ENCODE peak calls at places on chromosome X, in four cellular contexts. W, L, E and I are unnamed samples.

GRCh38 chrX:48468693-48469691 is 1.1 kb downstream of the SLC38A5 start:
- DNase-seq in W (no peak), L (no peak), E (no peak), I (peak)

GRCh38 chrX:73448379-73448778 is 1.5 kb downstream of the CDX4 start:
- DNase-seq in W (no peak), L (no peak), E (no peak), I (no peak)

GRCh38 chrX:124098089-124098488 is 136.6 kb downstream of the STAG2 start:
- DNase-seq in W (no peak), L (no peak), E (peak), I (no peak)

GRCh38 chrX:45622538-45622937 is 421.9 kb upstream of the DIPK2B start:
- DNase-seq in W (no peak), L (no peak), E (no peak), I (no peak)

GRCh38 chrX:154458954-154459829 is 1.1 kb downstream of the PLXNA3 start:
- DNase-seq in W (peak), L (no peak), E (no peak), I (peak)

GRCh38 chrX:1451251-1451675 is 1.4 kb downstream of the ASMTL start:
- DNase-seq in W (no peak), L (peak), E (no peak), I (no peak)

GRCh38 chrX:111047575-111047974 is 48.4 kb upstream of the PAK3 start:
- DNase-seq in W (no peak), L (no peak), E (no peak), I (no peak)

GRCh38 chrX:4706961-4707360 is 993.5 kb upstream of the PRKX start:
- DNase-seq in W (no peak), L (no peak), E (no peak), I (no peak)

GRCh38 chrX:25968920-25969319 is 169.2 kb upstream of the MAGEB18 start:
- DNase-seq in W (no peak), L (no peak), E (peak), I (no peak)

GRCh38 chrX:155577682-155578081 is 35.1 kb downstream of the TMLHE start:
- DNase-seq in W (no peak), L (no peak), E (no peak), I (no peak)

GRCh38 chrX:38975368-38975767 is 174.1 kb downstream of the MID1IP1 start:
- DNase-seq in W (no peak), L (no peak), E (no peak), I (no peak)

GRCh38 chrX:113400193-113400704 is 559.6 kb upstream of the AMOT start:
- DNase-seq in W (no peak), L (no peak), E (no peak), I (no peak)

GRCh38 chrX:101552714-101553113 is 2.4 kb downstream of the ARMCX1 start:
- DNase-seq in W (no peak), L (no peak), E (no peak), I (no peak)

GRCh38 chrX:30649859-30650258 is 3.4 kb upstream of the GK start:
- DNase-seq in W (no peak), L (no peak), E (no peak), I (no peak)

GRCh38 chrX:38651625-38652601 is 90.6 kb downstream of the TSPAN7 start:
- DNase-seq in W (no peak), L (no peak), E (no peak), I (no peak)

GRCh38 chrX:34880656-34881055 is 61.9 kb upstream of the FAM47B start:
- DNase-seq in W (no peak), L (no peak), E (no peak), I (no peak)

GRCh38 chrX:149870840-149871239 is 10.1 kb upstream of the MAGEA8 start:
- DNase-seq in W (no peak), L (no peak), E (no peak), I (no peak)

GRCh38 chrX:23773601-23774175 is 9.3 kb upstream of the SAT1 start:
- DNase-seq in W (no peak), L (no peak), E (no peak), I (peak)

GRCh38 chrX:153387345-153387744 is 13.8 kb downstream of the PNMA6E start:
- DNase-seq in W (no peak), L (no peak), E (no peak), I (no peak)
- TF ChIP-seq POLR2A in W (no peak), L (no peak), E (no peak), I (no peak)

GRCh38 chrX:12891167-12891566 is 15.3 kb upstream of the TLR8 start:
- DNase-seq in W (no peak), L (no peak), E (no peak), I (no peak)

GRCh38 chrX:12887141-12887540 is 19.3 kb upstream of the TLR8 start:
- DNase-seq in W (no peak), L (no peak), E (no peak), I (no peak)

GRCh38 chrX:12891915-12892506 is 14.4 kb upstream of the TLR8 start:
- DNase-seq in W (no peak), L (no peak), E (no peak), I (no peak)

GRCh38 chrX:12887767-12888166 is 18.7 kb upstream of the TLR8 start:
- DNase-seq in W (no peak), L (no peak), E (no peak), I (no peak)

DNA sequence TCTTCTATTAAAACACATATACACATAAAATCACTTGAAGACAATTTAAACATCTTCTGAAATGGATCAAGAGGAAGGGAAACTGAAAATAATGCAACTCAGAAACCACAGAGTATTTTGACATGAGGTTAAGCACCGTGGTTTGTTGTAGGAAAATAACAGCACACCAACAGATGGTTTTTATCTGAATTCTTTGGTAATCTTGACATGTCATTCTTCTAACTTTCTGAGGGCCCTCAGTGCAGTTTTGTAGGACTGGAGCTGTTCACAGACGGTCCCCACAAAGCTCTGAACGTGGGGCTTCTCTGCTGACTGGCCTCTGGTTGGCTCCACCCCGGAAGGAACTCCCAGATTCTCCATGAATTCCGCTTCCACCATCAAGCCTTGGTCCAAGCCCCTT is 16.0 kb upstream of the TLR8 start:
- DNase-seq in W (no peak), L (no peak), E (no peak), I (no peak)
- TF ChIP-seq POLR2A in W (no peak), L (no peak), E (no peak), I (no peak)

DNA sequence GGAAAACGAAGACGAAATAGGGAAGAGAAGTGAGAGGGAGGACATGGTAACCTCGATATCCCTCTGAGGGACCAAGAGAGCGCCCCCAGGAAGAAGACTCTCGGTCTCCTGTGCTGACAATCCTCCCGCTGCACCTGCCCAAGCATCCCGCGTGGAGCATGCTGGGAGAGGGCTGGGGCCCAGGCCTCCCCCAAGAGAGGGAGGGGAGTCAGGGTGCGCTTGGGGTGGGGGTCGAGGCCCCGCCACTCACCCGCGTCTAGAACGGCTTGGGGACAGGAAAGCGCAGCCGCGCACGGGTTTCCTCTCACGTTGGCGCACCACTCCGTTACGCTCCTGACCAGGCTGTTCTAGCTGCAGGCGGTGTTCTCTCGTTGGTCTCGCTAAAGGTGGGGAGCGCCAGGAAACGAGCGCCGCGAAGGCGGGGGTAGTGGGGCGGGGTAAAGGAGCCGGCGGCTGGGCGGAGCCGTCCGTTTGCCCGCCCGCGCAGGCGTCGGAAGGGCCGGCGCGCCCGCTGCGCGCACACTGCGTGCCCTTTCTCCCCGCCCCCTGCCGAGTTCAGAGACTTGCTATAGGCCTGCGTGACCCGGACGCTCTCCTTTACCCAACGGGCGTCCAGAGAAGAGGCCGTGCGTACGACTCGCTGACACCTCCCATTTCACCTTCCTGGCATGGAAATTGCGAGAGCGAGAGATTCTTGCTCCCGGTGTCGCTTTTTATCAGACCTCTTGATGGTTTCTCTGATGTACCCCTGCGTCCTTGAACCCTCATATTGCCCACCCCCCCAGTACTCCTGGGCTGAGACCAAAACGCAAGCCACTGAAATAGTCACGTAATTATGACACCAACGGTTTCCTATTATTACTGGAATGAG is at the start of gene C1GALT1C1:
- DNase-seq in W (peak), L (peak), E (peak), I (peak)
- TF ChIP-seq POLR2A in W (peak), L (peak), E (peak), I (peak)

GRCh38 chrX:118585296-118585695 is 89.7 kb downstream of the DOCK11 start:
- DNase-seq in W (no peak), L (no peak), E (no peak), I (no peak)
- TF ChIP-seq POLR2A in W (no peak), L (no peak), E (no peak), I (no peak)

GRCh38 chrX:136055651-136056221 is 70.5 kb downstream of the SLC9A6 start:
- DNase-seq in W (no peak), L (no peak), E (no peak), I (no peak)
- TF ChIP-seq POLR2A in W (no peak), L (no peak), E (no peak), I (peak)

GRCh38 chrX:13506574-13506973 is 62.8 kb upstream of the EGFL6 start:
- DNase-seq in W (no peak), L (peak), E (peak), I (peak)
- TF ChIP-seq POLR2A in W (no peak), L (no peak), E (no peak), I (no peak)

GRCh38 chrX:18170910-18171309 is 49.8 kb downstream of the BEND2 start:
- DNase-seq in W (no peak), L (no peak), E (no peak), I (no peak)
- TF ChIP-seq POLR2A in W (no peak), L (no peak), E (no peak), I (no peak)

DNA sequence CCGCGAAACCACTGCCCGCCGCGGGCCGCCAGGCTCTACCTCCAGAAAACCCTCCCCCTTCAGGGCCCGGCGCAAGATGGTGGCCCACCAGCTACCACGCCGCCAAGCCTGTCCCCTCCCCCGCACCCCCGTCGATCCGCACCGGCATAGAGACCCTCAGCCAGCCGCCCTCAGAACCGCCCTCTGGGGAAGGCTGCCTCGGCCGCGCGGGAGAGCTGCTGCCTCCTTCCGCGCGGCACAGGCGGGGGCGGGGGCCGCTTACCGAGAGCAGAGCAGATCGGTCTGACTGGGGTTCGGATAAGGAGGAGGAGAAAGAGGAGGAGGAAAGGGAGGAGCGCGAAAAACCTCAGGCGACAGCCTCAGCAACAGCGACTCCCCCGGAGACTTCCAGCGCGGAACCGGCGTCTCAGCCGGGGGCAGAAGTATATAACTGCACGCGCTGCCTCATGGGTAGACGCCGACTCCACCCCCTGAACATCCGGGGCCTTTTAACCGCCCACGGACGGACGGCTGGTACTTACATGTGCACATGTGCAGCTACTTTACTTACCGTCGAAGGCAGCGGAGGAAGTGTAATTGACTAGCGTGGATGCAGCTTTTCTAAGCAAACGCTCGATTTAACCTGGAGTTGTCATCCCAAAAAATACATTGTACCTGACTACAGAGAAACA is at the start of gene ZNF280C:
- DNase-seq in W (peak), L (peak), E (peak), I (peak)
- TF ChIP-seq POLR2A in W (peak), L (peak), E (peak), I (peak)

GRCh38 chrX:40268126-40268525 is 170.4 kb upstream of the BCOR start:
- DNase-seq in W (no peak), L (no peak), E (no peak), I (no peak)

GRCh38 chrX:40261955-40262596 is 164.3 kb upstream of the BCOR start:
- DNase-seq in W (no peak), L (peak), E (no peak), I (no peak)

GRCh38 chrX:40267334-40268118 is 169.8 kb upstream of the BCOR start:
- DNase-seq in W (no peak), L (no peak), E (no peak), I (no peak)

GRCh38 chrX:40262641-40263560 is 165.1 kb upstream of the BCOR start:
- DNase-seq in W (no peak), L (peak), E (peak), I (no peak)

GRCh38 chrX:40266490-40267333 is 169.0 kb upstream of the BCOR start:
- DNase-seq in W (peak), L (peak), E (peak), I (peak)
- TF ChIP-seq POLR2A in W (no peak), L (no peak), E (no peak), I (no peak)